ENCODE peak calls at places on chromosome 21, in ten cellular contexts. P, V, L, C, G, J, U, R, O and K are unnamed samples.

GRCh38 chr21:18499761-18500376 is 96.3 kb upstream of the TMPRSS15 start:
- DNase-seq in U (no peak), P (peak; percentile 40), V (peak; percentile 67), G (peak; percentile 12), J (peak; percentile 71), C (peak; percentile 12), L (peak; percentile 73), R (no peak), O (peak; percentile 69), K (no peak)

GRCh38 chr21:31557956-31558838 is 101.3 kb upstream of the SOD1 start:
- DNase-seq in G (no peak), O (no peak), J (no peak), V (peak; percentile 72), P (peak; percentile 15), U (no peak), L (peak; percentile 71), R (peak; percentile 4), C (peak; percentile 46), K (no peak)

GRCh38 chr21:28152729-28153128 is 839.9 kb downstream of the LTN1 start:
- DNase-seq in O (no peak), V (no peak), L (no peak), C (no peak), U (no peak), P (no peak), G (no peak), J (no peak), R (no peak), K (no peak)

GRCh38 chr21:37896788-37897187 is 19.5 kb downstream of the KCNJ6 start:
- DNase-seq in J (no peak), V (no peak), U (no peak), L (no peak), P (no peak), G (no peak), C (no peak), R (no peak), O (no peak), K (no peak)

GRCh38 chr21:29360799-29361765 is 62.4 kb downstream of the BACH1 start:
- DNase-seq in O (no peak), U (no peak), J (no peak), R (no peak), V (peak; percentile 9), P (no peak), C (no peak), L (peak; percentile 33), G (no peak), K (no peak)

GRCh38 chr21:28745131-28746055 is 247.3 kb downstream of the LTN1 start:
- DNase-seq in U (peak; percentile 63), C (peak; percentile 68), G (peak; percentile 66), P (peak; percentile 85), O (peak; percentile 74), J (peak; percentile 85), L (peak; percentile 76), R (peak; percentile 53), V (peak; percentile 79), K (peak; percentile 47)

GRCh38 chr21:34989337-34990151 is 59.6 kb downstream of the RUNX1 start:
- DNase-seq in O (no peak), P (peak; percentile 75), R (no peak), U (no peak), L (peak; percentile 25), J (no peak), C (no peak), G (no peak), V (no peak), K (no peak)

GRCh38 chr21:35458406-35458805 is 409.3 kb upstream of the RUNX1 start:
- DNase-seq in C (no peak), P (no peak), U (no peak), J (no peak), L (no peak), R (no peak), V (no peak), G (no peak), O (no peak), K (no peak)

GRCh38 chr21:35475768-35476167 is 426.7 kb upstream of the RUNX1 start:
- DNase-seq in J (no peak), U (no peak), P (peak; percentile 71), R (no peak), C (no peak), O (no peak), V (no peak), G (no peak), L (no peak), K (no peak)

GRCh38 chr21:16837319-16837718 is 675.5 kb upstream of the CXADR start:
- DNase-seq in C (no peak), G (no peak), U (no peak), O (no peak), L (no peak), P (peak; percentile 61), J (no peak), V (no peak), R (no peak), K (no peak)

GRCh38 chr21:38959686-38960049 is 153.9 kb downstream of the ETS2 start:
- DNase-seq in O (no peak), U (no peak), G (no peak), C (no peak), P (no peak), R (no peak), V (no peak), L (no peak), J (no peak), K (no peak)

GRCh38 chr21:38957575-38958340 is 152.0 kb downstream of the ETS2 start:
- DNase-seq in L (no peak), U (no peak), V (no peak), P (no peak), J (no peak), G (no peak), C (no peak), O (no peak), R (no peak), K (no peak)

GRCh38 chr21:38960251-38960650 is 154.5 kb downstream of the ETS2 start:
- DNase-seq in L (no peak), O (no peak), R (no peak), C (no peak), U (no peak), P (no peak), G (no peak), J (no peak), V (no peak), K (no peak)

GRCh38 chr21:38956791-38957571 is 151.3 kb downstream of the ETS2 start:
- DNase-seq in G (no peak), O (no peak), R (no peak), J (peak; percentile 86), U (no peak), C (no peak), P (peak; percentile 41), L (no peak), V (no peak), K (no peak)

GRCh38 chr21:38958940-38959685 is 153.4 kb downstream of the ETS2 start:
- DNase-seq in G (no peak), V (no peak), C (no peak), U (no peak), R (no peak), P (peak; percentile 69), O (peak; percentile 77), J (no peak), L (no peak), K (no peak)
- H3K27ac ChIP-seq in G (peak overlapping the region; percentile 68), V (no peak overlapping the region), C (no peak overlapping the region), U (peak overlapping the region; percentile 62), R (no peak overlapping the region), P (peak overlapping the region; percentile 71), O (no peak overlapping the region), J (peak overlapping the region; percentile 89), L (no peak overlapping the region), K (no peak overlapping the region)

GRCh38 chr21:33762798-33763572 is 120.7 kb downstream of the ITSN1 start:
- DNase-seq in G (no peak), R (no peak), J (no peak), U (no peak), O (no peak), P (peak; percentile 82), V (no peak), L (no peak), C (no peak), K (no peak)

GRCh38 chr21:33767236-33767635 is 124.9 kb downstream of the ITSN1 start:
- DNase-seq in V (no peak), O (no peak), L (no peak), P (peak; percentile 72), C (no peak), J (no peak), U (no peak), R (no peak), G (no peak), K (no peak)

GRCh38 chr21:33760641-33761103 is 118.4 kb downstream of the ITSN1 start:
- DNase-seq in J (no peak), U (no peak), P (peak; percentile 79), O (no peak), V (no peak), G (no peak), C (no peak), R (no peak), L (no peak), K (no peak)

GRCh38 chr21:33763573-33763881 is 121.2 kb downstream of the ITSN1 start:
- DNase-seq in U (no peak), C (no peak), O (no peak), V (no peak), J (no peak), P (no peak), R (no peak), G (no peak), L (no peak), K (no peak)

GRCh38 chr21:33761104-33762036 is 119.1 kb downstream of the ITSN1 start:
- DNase-seq in J (peak; percentile 6), P (peak; percentile 100), O (peak; percentile 20), L (no peak), R (no peak), V (no peak), G (no peak), C (no peak), U (no peak), K (no peak)
- H3K4me3 ChIP-seq in J (no peak overlapping the region), P (peak overlapping the region; percentile 3), O (no peak overlapping the region), L (no peak overlapping the region), R (no peak overlapping the region), V (no peak overlapping the region), G (peak overlapping the region; percentile 34), C (no peak overlapping the region), U (no peak overlapping the region), K (no peak overlapping the region)

GRCh38 chr21:10430007-10430406 is 91.4 kb upstream of the TPTE start:
- DNase-seq in L (no peak), O (no peak), C (no peak), J (no peak), P (no peak), V (no peak), R (no peak), U (no peak), G (no peak), K (no peak)
- H3K9me3 ChIP-seq in L (peaks cover 70% of the 10 kb centered on the region), O (peaks cover 31% of the 10 kb centered on the region), C (peaks cover 10% of the 10 kb centered on the region), J (peaks cover 24% of the 10 kb centered on the region), P (peaks cover 15% of the 10 kb centered on the region), V (peaks cover 58% of the 10 kb centered on the region), R (peaks cover 4% of the 10 kb centered on the region), U (peaks cover 36% of the 10 kb centered on the region), G (peaks cover 29% of the 10 kb centered on the region), K (peaks cover 11% of the 10 kb centered on the region)

GRCh38 chr21:45439901-45440461 is 35.0 kb downstream of the COL18A1 start:
- DNase-seq in V (no peak), U (no peak), C (no peak), G (no peak), P (no peak), R (no peak), J (no peak), O (no peak), L (no peak), K (no peak)
- H3K27ac ChIP-seq in V (no peak overlapping the region), U (no peak overlapping the region), C (no peak overlapping the region), G (peak overlapping the region; percentile 91), P (peak overlapping the region; percentile 82), R (no peak overlapping the region), J (no peak overlapping the region), O (no peak overlapping the region), L (no peak overlapping the region), K (no peak overlapping the region)

GRCh38 chr21:41864311-41865001 is 14.7 kb downstream of the PRDM15 start:
- DNase-seq in R (no peak), V (peak; percentile 69), P (no peak), O (no peak), G (no peak), L (no peak), C (no peak), U (no peak), J (no peak), K (no peak)
- H3K4me3 ChIP-seq in R (no peak overlapping the region), V (peak overlapping the region; percentile 38), P (no peak overlapping the region), O (no peak overlapping the region), G (no peak overlapping the region), L (no peak overlapping the region), C (no peak overlapping the region), U (no peak overlapping the region), J (no peak overlapping the region), K (no peak overlapping the region)